ENCODE peak calls at places on chromosome 2, in six cellular contexts. One of them, this sample, is unnamed.

GRCh38 chr2:64214281-64215115 is 70.3 kb upstream of the PELI1 start:
- DNase-seq in A549: no peak
- DNase-seq in neural crest cell: no peak
- DNase-seq in CD8-positive, alpha-beta T cell: no peak
- DNase-seq in GM12878: peak; percentile 91
- DNase-seq in GM13976: peak; percentile 59
- DNase-seq in this sample: peak; percentile 41

GRCh38 chr2:45241061-45241561 is 231.9 kb upstream of the SIX2 start:
- DNase-seq in neural crest cell: no peak
- DNase-seq in CD8-positive, alpha-beta T cell: no peak
- DNase-seq in GM13976: no peak
- DNase-seq in A549: no peak
- DNase-seq in GM12878: no peak
- DNase-seq in this sample: no peak

GRCh38 chr2:11377915-11378649 is 33.6 kb upstream of the ROCK2 start:
- DNase-seq in GM13976: peak; percentile 82
- DNase-seq in neural crest cell: no peak
- DNase-seq in CD8-positive, alpha-beta T cell: no peak
- DNase-seq in GM12878: peak; percentile 61
- DNase-seq in A549: no peak
- DNase-seq in this sample: peak; percentile 76

GRCh38 chr2:105307962-105308361 is 21.6 kb downstream of the TGFBRAP1 start:
- DNase-seq in GM13976: no peak
- DNase-seq in A549: no peak
- DNase-seq in CD8-positive, alpha-beta T cell: no peak
- DNase-seq in GM12878: no peak
- DNase-seq in neural crest cell: no peak
- DNase-seq in this sample: no peak

GRCh38 chr2:42063383-42064171 is 15.8 kb downstream of the PKDCC start:
- DNase-seq in CD8-positive, alpha-beta T cell: no peak
- DNase-seq in A549: peak; percentile 48
- DNase-seq in neural crest cell: no peak
- DNase-seq in GM13976: no peak
- DNase-seq in GM12878: no peak
- DNase-seq in this sample: no peak

GRCh38 chr2:191927319-191927867 is 80.5 kb upstream of the CAVIN2 start:
- DNase-seq in neural crest cell: no peak
- DNase-seq in GM13976: no peak
- DNase-seq in A549: peak; percentile 57
- DNase-seq in GM12878: no peak
- DNase-seq in CD8-positive, alpha-beta T cell: no peak
- DNase-seq in this sample: no peak

GRCh38 chr2:112201706-112202430 is 53.0 kb downstream of the ZC3H8 start:
- DNase-seq in GM13976: no peak
- DNase-seq in GM12878: no peak
- DNase-seq in neural crest cell: no peak
- DNase-seq in CD8-positive, alpha-beta T cell: no peak
- DNase-seq in A549: no peak
- DNase-seq in this sample: no peak

GRCh38 chr2:112541315-112542122 is 746 bp upstream of the POLR1B start:
- DNase-seq in CD8-positive, alpha-beta T cell: peak; percentile 66
- DNase-seq in neural crest cell: peak; percentile 64
- DNase-seq in A549: peak; percentile 79
- DNase-seq in GM13976: peak; percentile 31
- DNase-seq in GM12878: peak; percentile 5
- DNase-seq in this sample: peak; percentile 24

GRCh38 chr2:210302326-210302725 is 12.6 kb downstream of the MYL1 start:
- DNase-seq in CD8-positive, alpha-beta T cell: no peak
- DNase-seq in A549: no peak
- DNase-seq in GM13976: no peak
- DNase-seq in GM12878: no peak
- DNase-seq in neural crest cell: no peak
- DNase-seq in this sample: no peak

GRCh38 chr2:39481611-39482010 is 44.5 kb upstream of the MAP4K3 start:
- DNase-seq in neural crest cell: no peak
- DNase-seq in CD8-positive, alpha-beta T cell: no peak
- DNase-seq in GM13976: no peak
- DNase-seq in GM12878: no peak
- DNase-seq in A549: peak; percentile 54
- DNase-seq in this sample: no peak

GRCh38 chr2:204655101-204655500 is 109.8 kb downstream of the PARD3B start:
- DNase-seq in neural crest cell: no peak
- DNase-seq in GM13976: no peak
- DNase-seq in A549: no peak
- DNase-seq in CD8-positive, alpha-beta T cell: no peak
- DNase-seq in GM12878: no peak
- DNase-seq in this sample: no peak

GRCh38 chr2:176494949-176495353 is 225.7 kb downstream of the MTX2 start:
- DNase-seq in GM12878: no peak
- DNase-seq in CD8-positive, alpha-beta T cell: no peak
- DNase-seq in neural crest cell: no peak
- DNase-seq in A549: no peak
- DNase-seq in GM13976: no peak
- DNase-seq in this sample: no peak

GRCh38 chr2:231197741-231198290 is 615 bp upstream of the ARMC9 start:
- DNase-seq in CD8-positive, alpha-beta T cell: no peak
- DNase-seq in GM13976: no peak
- DNase-seq in GM12878: no peak
- DNase-seq in A549: no peak
- DNase-seq in neural crest cell: no peak
- DNase-seq in this sample: no peak

GRCh38 chr2:47269316-47270232 is 114.5 kb upstream of the STPG4 start:
- DNase-seq in CD8-positive, alpha-beta T cell: no peak
- DNase-seq in A549: peak; percentile 98
- DNase-seq in GM13976: no peak
- DNase-seq in GM12878: no peak
- DNase-seq in neural crest cell: no peak
- DNase-seq in this sample: no peak

GRCh38 chr2:118430510-118431187 is 342.4 kb downstream of the INSIG2 start:
- DNase-seq in neural crest cell: no peak
- DNase-seq in CD8-positive, alpha-beta T cell: no peak
- DNase-seq in GM12878: no peak
- DNase-seq in A549: no peak
- DNase-seq in GM13976: no peak
- DNase-seq in this sample: no peak

GRCh38 chr2:176595986-176596385 is 326.7 kb downstream of the MTX2 start:
- DNase-seq in neural crest cell: no peak
- DNase-seq in GM12878: no peak
- DNase-seq in GM13976: no peak
- DNase-seq in A549: no peak
- DNase-seq in CD8-positive, alpha-beta T cell: no peak
- DNase-seq in this sample: no peak

GRCh38 chr2:219645631-219646527 is 18.4 kb downstream of the SLC4A3 start:
- DNase-seq in GM13976: no peak
- DNase-seq in neural crest cell: no peak
- DNase-seq in A549: no peak
- DNase-seq in CD8-positive, alpha-beta T cell: no peak
- DNase-seq in GM12878: no peak
- DNase-seq in this sample: no peak
- TF ChIP-seq CTCF in GM13976: no peak
- TF ChIP-seq CTCF in neural crest cell: no peak
- TF ChIP-seq CTCF in A549: no peak
- TF ChIP-seq CTCF in CD8-positive, alpha-beta T cell: no peak
- TF ChIP-seq CTCF in GM12878: no peak
- TF ChIP-seq CTCF in this sample: no peak

GRCh38 chr2:15976334-15976733 is 36.0 kb downstream of the MYCN start:
- DNase-seq in A549: no peak
- DNase-seq in GM12878: no peak
- DNase-seq in neural crest cell: no peak
- DNase-seq in GM13976: no peak
- DNase-seq in CD8-positive, alpha-beta T cell: no peak
- DNase-seq in this sample: no peak
- TF ChIP-seq CTCF in A549: no peak
- TF ChIP-seq CTCF in GM12878: no peak
- TF ChIP-seq CTCF in neural crest cell: no peak
- TF ChIP-seq CTCF in GM13976: no peak
- TF ChIP-seq CTCF in CD8-positive, alpha-beta T cell: no peak
- TF ChIP-seq CTCF in this sample: no peak

DNA sequence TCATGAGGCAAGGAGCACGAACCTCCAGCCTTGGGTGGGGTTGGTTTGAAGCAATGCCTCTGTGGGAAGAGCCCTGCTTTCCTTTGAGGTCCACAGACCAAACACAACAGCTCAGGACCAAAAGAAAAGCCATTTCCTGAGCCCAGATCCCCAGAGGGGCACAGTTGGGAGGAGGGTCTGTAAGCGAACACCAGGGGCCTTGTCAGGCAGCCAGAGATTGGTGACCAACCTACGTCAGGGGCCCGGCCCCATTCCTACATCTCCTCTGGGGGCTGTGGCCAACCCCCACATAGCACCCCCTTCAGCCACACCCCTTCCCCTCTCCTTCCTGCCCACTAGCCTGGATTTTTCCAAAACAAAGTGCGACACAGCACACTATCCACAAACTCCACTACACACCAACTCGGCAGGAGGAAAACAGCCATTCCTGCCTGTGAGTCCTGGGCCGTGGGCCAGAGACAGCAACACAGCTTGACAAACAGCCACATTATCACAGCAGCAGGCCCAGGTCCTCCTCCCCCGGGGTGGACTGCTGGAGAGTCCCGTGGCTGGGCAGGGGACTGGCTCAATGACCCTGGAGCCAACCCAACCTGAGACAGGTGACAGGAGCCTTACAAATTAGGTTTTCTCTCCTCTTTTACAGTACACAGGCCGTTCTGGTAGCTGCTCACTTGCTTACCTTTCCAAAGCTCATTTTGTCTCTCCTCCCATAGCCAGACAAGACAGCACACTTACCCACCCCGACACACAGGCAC is 98.8 kb downstream of the TNS1 start:
- DNase-seq in A549: no peak
- DNase-seq in CD8-positive, alpha-beta T cell: no peak
- DNase-seq in GM12878: no peak
- DNase-seq in GM13976: no peak
- DNase-seq in neural crest cell: no peak
- DNase-seq in this sample: no peak
- TF ChIP-seq CTCF in A549: no peak
- TF ChIP-seq CTCF in CD8-positive, alpha-beta T cell: no peak
- TF ChIP-seq CTCF in GM12878: no peak
- TF ChIP-seq CTCF in GM13976: no peak
- TF ChIP-seq CTCF in neural crest cell: no peak
- TF ChIP-seq CTCF in this sample: no peak

GRCh38 chr2:232666051-232666805 is 30.9 kb upstream of the GIGYF2 start:
- DNase-seq in GM12878: no peak
- DNase-seq in neural crest cell: no peak
- DNase-seq in A549: no peak
- DNase-seq in GM13976: peak; percentile 4
- DNase-seq in CD8-positive, alpha-beta T cell: no peak
- DNase-seq in this sample: no peak

GRCh38 chr2:232674491-232674890 is 22.6 kb upstream of the GIGYF2 start:
- DNase-seq in CD8-positive, alpha-beta T cell: no peak
- DNase-seq in neural crest cell: no peak
- DNase-seq in GM13976: no peak
- DNase-seq in A549: no peak
- DNase-seq in GM12878: no peak
- DNase-seq in this sample: no peak

GRCh38 chr2:232672581-232672980 is 24.6 kb upstream of the GIGYF2 start:
- DNase-seq in A549: no peak
- DNase-seq in GM13976: no peak
- DNase-seq in GM12878: no peak
- DNase-seq in CD8-positive, alpha-beta T cell: no peak
- DNase-seq in neural crest cell: no peak
- DNase-seq in this sample: no peak

GRCh38 chr2:232667989-232668583 is 29.0 kb upstream of the GIGYF2 start:
- DNase-seq in neural crest cell: no peak
- DNase-seq in A549: no peak
- DNase-seq in GM12878: no peak
- DNase-seq in GM13976: no peak
- DNase-seq in CD8-positive, alpha-beta T cell: no peak
- DNase-seq in this sample: no peak

GRCh38 chr2:232668805-232669444 is 28.2 kb upstream of the GIGYF2 start:
- DNase-seq in CD8-positive, alpha-beta T cell: no peak
- DNase-seq in neural crest cell: peak; percentile 9
- DNase-seq in A549: peak; percentile 32
- DNase-seq in GM12878: no peak
- DNase-seq in GM13976: no peak
- DNase-seq in this sample: no peak
- TF ChIP-seq CTCF in CD8-positive, alpha-beta T cell: no peak
- TF ChIP-seq CTCF in neural crest cell: peak; percentile 40
- TF ChIP-seq CTCF in A549: peak; percentile 28
- TF ChIP-seq CTCF in GM12878: no peak
- TF ChIP-seq CTCF in GM13976: no peak
- TF ChIP-seq CTCF in this sample: peak; percentile 18

DNA sequence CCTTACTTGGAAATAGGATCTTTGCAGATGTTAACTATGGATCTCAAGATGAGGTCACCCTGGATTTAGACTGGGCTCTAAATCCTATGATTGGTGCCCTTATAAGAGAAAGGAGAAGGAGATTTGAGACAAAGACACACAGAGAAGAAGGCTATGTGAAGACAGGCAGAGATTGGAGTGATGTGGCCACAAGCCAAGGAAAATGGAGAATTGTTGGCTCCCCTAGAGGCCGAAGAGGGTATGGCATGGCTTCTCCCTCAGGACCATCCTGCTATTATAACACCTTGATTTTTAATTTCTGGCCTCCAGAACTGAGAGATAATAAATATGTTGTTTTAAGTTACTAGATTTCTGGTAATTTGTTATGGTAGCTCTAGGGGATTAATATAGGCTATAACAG is 7.6 kb downstream of the CYBRD1 start:
- DNase-seq in neural crest cell: no peak
- DNase-seq in CD8-positive, alpha-beta T cell: no peak
- DNase-seq in GM13976: no peak
- DNase-seq in GM12878: no peak
- DNase-seq in A549: peak; percentile 25
- DNase-seq in this sample: no peak
- TF ChIP-seq CTCF in neural crest cell: peak; percentile 64
- TF ChIP-seq CTCF in CD8-positive, alpha-beta T cell: peak; percentile 35
- TF ChIP-seq CTCF in GM13976: peak; percentile 3
- TF ChIP-seq CTCF in GM12878: peak; percentile 74
- TF ChIP-seq CTCF in A549: peak; percentile 26
- TF ChIP-seq CTCF in this sample: peak; percentile 54

DNA sequence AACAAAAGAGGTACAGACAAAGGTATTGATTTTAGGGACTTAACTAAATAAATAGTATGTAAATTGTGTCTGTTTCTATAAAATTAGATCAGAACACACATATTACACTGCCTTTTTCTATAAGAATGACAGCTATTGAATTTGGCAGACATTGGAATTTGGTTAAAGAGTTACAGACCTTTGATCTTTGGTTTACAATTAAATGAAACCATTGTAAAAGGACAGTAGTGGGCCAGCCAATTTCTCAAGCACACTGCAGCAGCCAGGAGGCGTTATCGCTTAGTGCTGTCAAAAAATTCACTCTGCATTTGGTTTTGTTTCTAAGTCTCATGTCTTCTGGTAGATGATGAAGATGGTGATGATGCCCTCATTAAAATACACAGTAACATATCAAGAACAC is 175.9 kb downstream of the NR4A2 start:
- DNase-seq in A549: no peak
- DNase-seq in neural crest cell: no peak
- DNase-seq in GM12878: no peak
- DNase-seq in CD8-positive, alpha-beta T cell: no peak
- DNase-seq in GM13976: no peak
- DNase-seq in this sample: no peak
- TF ChIP-seq CTCF in A549: no peak
- TF ChIP-seq CTCF in neural crest cell: peak; percentile 32
- TF ChIP-seq CTCF in GM12878: no peak
- TF ChIP-seq CTCF in CD8-positive, alpha-beta T cell: no peak
- TF ChIP-seq CTCF in GM13976: no peak
- TF ChIP-seq CTCF in this sample: peak; percentile 17

GRCh38 chr2:30230479-30230854 is 867 bp upstream of the LBH start:
- DNase-seq in A549: no peak
- DNase-seq in GM12878: no peak
- DNase-seq in neural crest cell: peak; percentile 20
- DNase-seq in GM13976: no peak
- DNase-seq in CD8-positive, alpha-beta T cell: peak; percentile 46
- DNase-seq in this sample: no peak
- TF ChIP-seq CTCF in A549: no peak
- TF ChIP-seq CTCF in GM12878: no peak
- TF ChIP-seq CTCF in neural crest cell: no peak
- TF ChIP-seq CTCF in GM13976: no peak
- TF ChIP-seq CTCF in CD8-positive, alpha-beta T cell: no peak
- TF ChIP-seq CTCF in this sample: no peak

This sample was measured in GM13977.